ENCODE peak calls at places on chromosome 6, in four cellular contexts. One of them, this sample, is unnamed.

GRCh38 chr6:130811932-130812331 is 15.3 kb upstream of the SMLR1 start:
- DNase-seq in HepG2: peak
- DNase-seq in SK-N-SH: no peak
- DNase-seq in GM12878: no peak
- DNase-seq in this sample: no peak

GRCh38 chr6:48535569-48535968 is 424.6 kb upstream of the PTCHD4 start:
- DNase-seq in GM12878: no peak
- DNase-seq in HepG2: no peak
- DNase-seq in SK-N-SH: no peak
- DNase-seq in this sample: no peak

GRCh38 chr6:112061605-112062004 is 7.7 kb downstream of the CCN6 start:
- DNase-seq in SK-N-SH: no peak
- DNase-seq in HepG2: no peak
- DNase-seq in GM12878: no peak
- DNase-seq in this sample: no peak

GRCh38 chr6:99187429-99187828 is 162.0 kb downstream of the FAXC start:
- DNase-seq in GM12878: no peak
- DNase-seq in SK-N-SH: no peak
- DNase-seq in HepG2: no peak
- DNase-seq in this sample: no peak

GRCh38 chr6:152472325-152472724 is 164.8 kb downstream of the SYNE1 start:
- DNase-seq in GM12878: no peak
- DNase-seq in SK-N-SH: no peak
- DNase-seq in HepG2: no peak
- DNase-seq in this sample: no peak

GRCh38 chr6:41721396-41721795 is 14.0 kb downstream of the TFEB start:
- DNase-seq in SK-N-SH: no peak
- DNase-seq in GM12878: no peak
- DNase-seq in HepG2: no peak
- DNase-seq in this sample: no peak

GRCh38 chr6:112231609-112232060 is 22.7 kb downstream of the LAMA4 start:
- DNase-seq in HepG2: no peak
- DNase-seq in GM12878: no peak
- DNase-seq in SK-N-SH: no peak
- DNase-seq in this sample: no peak

GRCh38 chr6:13712485-13712990 is 903 bp upstream of the RANBP9 start:
- DNase-seq in HepG2: no peak
- DNase-seq in GM12878: no peak
- DNase-seq in SK-N-SH: no peak
- DNase-seq in this sample: no peak

GRCh38 chr6:120774275-120774674 is 560.0 kb downstream of the TBC1D32 start:
- DNase-seq in HepG2: no peak
- DNase-seq in GM12878: no peak
- DNase-seq in SK-N-SH: no peak
- DNase-seq in this sample: no peak

GRCh38 chr6:93676506-93676905 is 257.1 kb upstream of the EPHA7 start:
- DNase-seq in HepG2: no peak
- DNase-seq in GM12878: no peak
- DNase-seq in SK-N-SH: no peak
- DNase-seq in this sample: no peak

GRCh38 chr6:93679836-93680235 is 260.5 kb upstream of the EPHA7 start:
- DNase-seq in HepG2: no peak
- DNase-seq in GM12878: no peak
- DNase-seq in SK-N-SH: no peak
- DNase-seq in this sample: no peak

GRCh38 chr6:93675856-93676255 is 256.5 kb upstream of the EPHA7 start:
- DNase-seq in GM12878: no peak
- DNase-seq in SK-N-SH: no peak
- DNase-seq in HepG2: no peak
- DNase-seq in this sample: no peak

GRCh38 chr6:93677297-93677965 is 258.1 kb upstream of the EPHA7 start:
- DNase-seq in HepG2: no peak
- DNase-seq in GM12878: no peak
- DNase-seq in SK-N-SH: no peak
- DNase-seq in this sample: no peak

GRCh38 chr6:93678841-93679454 is 259.6 kb upstream of the EPHA7 start:
- DNase-seq in SK-N-SH: no peak
- DNase-seq in HepG2: no peak
- DNase-seq in GM12878: no peak
- DNase-seq in this sample: no peak
- TF ChIP-seq MAX in SK-N-SH: no peak
- TF ChIP-seq MAX in HepG2: no peak
- TF ChIP-seq MAX in GM12878: no peak
- TF ChIP-seq MAX in this sample: no peak

DNA sequence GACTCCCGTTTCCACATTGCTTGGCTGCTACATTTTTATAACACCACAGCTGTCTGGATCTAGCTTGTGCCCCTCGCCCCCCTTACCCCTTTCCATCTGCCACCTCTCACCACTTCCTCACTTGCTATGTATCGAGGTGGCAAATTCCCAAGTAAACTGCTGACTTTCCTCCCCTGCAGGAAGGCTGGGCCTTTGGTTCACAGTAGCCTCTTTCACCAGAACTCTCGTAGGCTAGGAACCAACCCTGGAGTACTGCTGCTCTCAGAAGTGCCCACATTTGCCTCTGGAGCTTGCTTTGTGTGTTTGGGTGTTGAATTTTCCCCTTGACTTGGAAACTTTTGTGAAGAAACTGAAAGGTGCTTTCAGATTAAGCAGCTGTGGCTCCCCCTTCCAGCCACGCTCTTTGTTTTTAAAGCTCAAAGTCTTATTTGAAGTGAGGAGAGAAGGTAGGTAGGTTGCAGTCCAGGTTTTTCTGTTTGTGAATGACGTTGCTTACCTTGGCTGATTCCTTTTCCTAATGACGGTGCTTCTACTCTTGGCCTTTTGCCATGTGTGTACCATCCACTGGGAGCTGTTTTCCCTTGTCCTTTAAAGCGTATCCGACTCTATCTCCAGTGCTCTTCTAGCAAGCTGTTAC is 90.4 kb downstream of the CARMIL1 start:
- DNase-seq in HepG2: peak
- DNase-seq in SK-N-SH: no peak
- DNase-seq in GM12878: no peak
- DNase-seq in this sample: no peak
- TF ChIP-seq TCF12 in HepG2: no peak
- TF ChIP-seq TCF12 in SK-N-SH: no peak
- TF ChIP-seq TCF12 in GM12878: no peak
- TF ChIP-seq TCF12 in this sample: no peak

DNA sequence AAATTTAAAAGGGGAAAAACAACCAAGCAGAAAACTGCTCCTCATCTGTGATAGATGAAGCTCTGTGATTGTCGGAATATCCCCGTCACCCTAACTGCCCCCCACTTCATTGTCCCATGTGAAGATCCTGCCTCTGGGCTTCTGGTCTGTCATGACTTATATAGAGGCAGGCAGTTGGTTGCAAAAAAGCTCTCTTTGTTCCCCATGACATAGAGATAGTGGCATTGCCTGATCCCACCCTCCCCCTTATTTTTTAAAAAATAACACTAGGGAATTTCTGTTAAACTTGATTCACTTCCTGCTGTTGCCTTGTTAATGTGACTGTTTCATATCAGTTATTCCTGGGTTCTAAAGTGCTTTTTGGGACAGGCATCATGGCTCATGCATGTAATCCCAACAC is 203.1 kb downstream of the JARID2 start:
- DNase-seq in GM12878: no peak
- DNase-seq in HepG2: no peak
- DNase-seq in SK-N-SH: no peak
- DNase-seq in this sample: no peak
- TF ChIP-seq MAX in GM12878: no peak
- TF ChIP-seq MAX in HepG2: no peak
- TF ChIP-seq MAX in SK-N-SH: no peak
- TF ChIP-seq MAX in this sample: no peak

GRCh38 chr6:168282985-168283685 is 36.4 kb downstream of the DACT2 start:
- DNase-seq in GM12878: no peak
- DNase-seq in HepG2: peak
- DNase-seq in SK-N-SH: no peak
- DNase-seq in this sample: no peak
- TF ChIP-seq TCF12 in GM12878: no peak
- TF ChIP-seq TCF12 in HepG2: no peak
- TF ChIP-seq TCF12 in SK-N-SH: no peak
- TF ChIP-seq TCF12 in this sample: no peak

GRCh38 chr6:137233561-137234504 is 14.6 kb upstream of the IFNGR1 start:
- DNase-seq in HepG2: peak
- DNase-seq in SK-N-SH: no peak
- DNase-seq in GM12878: no peak
- DNase-seq in this sample: no peak
- TF ChIP-seq MAX in HepG2: no peak
- TF ChIP-seq MAX in SK-N-SH: no peak
- TF ChIP-seq MAX in GM12878: no peak
- TF ChIP-seq MAX in this sample: no peak

DNA sequence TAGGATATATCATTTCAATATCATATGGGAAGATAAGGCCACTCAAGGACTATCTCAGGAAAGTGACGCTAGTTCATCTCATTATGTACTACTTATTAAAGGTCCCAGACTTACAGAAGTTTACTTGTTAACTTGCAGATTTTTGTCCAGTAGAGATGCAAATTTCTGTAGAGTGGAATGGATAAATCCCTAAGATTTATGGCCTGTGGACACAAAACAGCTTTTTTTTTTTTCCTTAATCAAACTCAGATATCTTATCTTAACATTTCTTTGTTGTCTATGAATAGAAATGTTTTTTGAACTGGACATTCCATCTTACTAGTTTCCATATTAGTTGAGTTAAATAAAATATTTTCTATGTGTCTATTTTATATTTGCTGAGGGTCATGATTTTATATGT is 110.5 kb upstream of the MAP7 start:
- DNase-seq in SK-N-SH: no peak
- DNase-seq in GM12878: no peak
- DNase-seq in HepG2: no peak
- DNase-seq in this sample: no peak
- TF ChIP-seq TCF12 in SK-N-SH: no peak
- TF ChIP-seq TCF12 in GM12878: no peak
- TF ChIP-seq TCF12 in HepG2: no peak
- TF ChIP-seq TCF12 in this sample: no peak

GRCh38 chr6:126195625-126196236 is 144.2 kb upstream of the CENPW start:
- DNase-seq in HepG2: no peak
- DNase-seq in GM12878: no peak
- DNase-seq in SK-N-SH: no peak
- DNase-seq in this sample: no peak
- TF ChIP-seq MAX in HepG2: no peak
- TF ChIP-seq MAX in GM12878: no peak
- TF ChIP-seq MAX in SK-N-SH: no peak
- TF ChIP-seq MAX in this sample: no peak

DNA sequence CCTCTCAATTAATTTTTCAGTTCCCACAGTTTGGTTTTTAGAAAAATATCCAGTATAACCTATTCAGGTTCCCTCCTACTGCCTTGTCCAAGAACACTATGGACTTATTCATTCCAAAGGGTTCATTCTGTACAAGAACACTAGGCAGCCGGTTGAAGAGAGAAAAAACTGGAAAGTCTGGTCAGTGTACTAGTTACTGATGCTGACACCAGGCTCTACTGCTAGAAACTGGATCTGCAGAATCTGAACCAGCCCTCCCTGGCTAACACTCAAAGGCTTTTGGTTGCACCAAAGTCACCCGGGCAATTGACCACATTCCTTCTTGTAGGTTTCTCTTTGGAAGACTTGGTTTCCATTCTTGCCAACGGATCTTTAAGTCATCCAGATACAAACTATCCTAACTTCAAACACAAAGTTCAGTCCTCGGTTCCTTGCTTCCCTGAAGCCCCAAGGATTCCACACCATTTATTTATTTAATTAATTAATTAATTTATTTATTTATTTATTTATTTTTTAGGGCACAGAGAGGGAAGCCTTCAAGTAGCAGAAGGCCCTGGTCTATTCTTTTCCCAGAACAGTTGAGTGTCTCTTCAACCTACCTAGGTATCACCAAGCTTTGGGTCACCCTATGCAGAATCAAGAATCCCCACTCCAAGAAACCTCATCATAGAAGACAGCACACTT is 268.1 kb downstream of the ADGB start:
- DNase-seq in SK-N-SH: no peak
- DNase-seq in HepG2: no peak
- DNase-seq in GM12878: no peak
- DNase-seq in this sample: no peak
- TF ChIP-seq TCF12 in SK-N-SH: no peak
- TF ChIP-seq TCF12 in HepG2: no peak
- TF ChIP-seq TCF12 in GM12878: no peak
- TF ChIP-seq TCF12 in this sample: no peak

GRCh38 chr6:22323848-22324247 is 27.0 kb upstream of the PRL start:
- DNase-seq in HepG2: no peak
- DNase-seq in SK-N-SH: no peak
- DNase-seq in GM12878: no peak
- DNase-seq in this sample: no peak

GRCh38 chr6:22322103-22322882 is 25.5 kb upstream of the PRL start:
- DNase-seq in SK-N-SH: no peak
- DNase-seq in GM12878: no peak
- DNase-seq in HepG2: no peak
- DNase-seq in this sample: no peak

GRCh38 chr6:22325481-22325880 is 28.6 kb upstream of the PRL start:
- DNase-seq in GM12878: no peak
- DNase-seq in HepG2: no peak
- DNase-seq in SK-N-SH: no peak
- DNase-seq in this sample: no peak

GRCh38 chr6:22318404-22318803 is 21.6 kb upstream of the PRL start:
- DNase-seq in HepG2: no peak
- DNase-seq in SK-N-SH: no peak
- DNase-seq in GM12878: no peak
- DNase-seq in this sample: no peak

DNA sequence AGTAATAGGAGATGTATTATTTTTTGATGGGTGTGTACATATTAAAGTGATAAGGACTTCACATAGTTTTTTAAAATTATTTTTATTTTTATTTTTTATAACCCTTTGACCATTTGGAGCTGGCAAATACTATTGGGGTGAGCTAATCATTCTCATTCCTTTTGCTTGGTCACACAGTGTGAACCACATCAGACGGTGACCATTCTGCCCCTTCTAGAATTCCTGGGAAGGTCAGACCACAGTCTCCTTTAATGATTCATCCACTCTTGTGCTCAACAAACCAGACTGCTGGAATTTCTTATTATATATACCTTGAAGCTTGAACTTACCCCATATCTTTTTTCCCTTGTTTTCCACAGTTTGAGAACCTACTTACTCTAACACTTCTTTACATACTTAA is 23.9 kb upstream of the PRL start:
- DNase-seq in HepG2: peak
- DNase-seq in GM12878: no peak
- DNase-seq in SK-N-SH: no peak
- DNase-seq in this sample: no peak
- TF ChIP-seq MAX in HepG2: no peak
- TF ChIP-seq MAX in GM12878: no peak
- TF ChIP-seq MAX in SK-N-SH: peak
- TF ChIP-seq MAX in this sample: no peak

GRCh38 chr6:44697333-44697732 is 309.8 kb downstream of the CDC5L start:
- DNase-seq in SK-N-SH: no peak
- DNase-seq in HepG2: no peak
- DNase-seq in GM12878: no peak
- DNase-seq in this sample: no peak
- TF ChIP-seq TCF12 in SK-N-SH: no peak
- TF ChIP-seq TCF12 in HepG2: no peak
- TF ChIP-seq TCF12 in GM12878: no peak
- TF ChIP-seq TCF12 in this sample: no peak

This sample was measured in H1.